ENCODE peak calls at places on chromosome 18, in four cellular contexts. L is globus pallidus, U is NCI-H774, M is AG04449. R is an unnamed sample.

GRCh38 chr18:7735194-7735593 is 168.1 kb downstream of the PTPRM start:
- DNase-seq in M (no peak), L (no peak), U (no peak), R (no peak)

GRCh38 chr18:68764016-68764415 is 33.9 kb upstream of the CCDC102B start:
- DNase-seq in L (no peak), U (no peak), M (no peak), R (no peak)

GRCh38 chr18:53790817-53791216 is 433.7 kb downstream of the MBD2 start:
- DNase-seq in M (peak; percentile 23), U (no peak), L (no peak), R (no peak)

GRCh38 chr18:31218671-31219383 is 56.2 kb upstream of the DSC1 start:
- DNase-seq in M (no peak), L (no peak), U (no peak), R (no peak)

GRCh38 chr18:46220116-46220515 is 115.9 kb downstream of the HAUS1 start:
- DNase-seq in U (no peak), L (no peak), M (peak; percentile 55), R (no peak)

GRCh38 chr18:33560686-33561370 is 17.2 kb upstream of the ASXL3 start:
- DNase-seq in M (no peak), L (no peak), U (no peak), R (no peak)

GRCh38 chr18:65567372-65567771 is 183.4 kb upstream of the CDH7 start:
- DNase-seq in U (no peak), L (no peak), M (no peak), R (no peak)

GRCh38 chr18:13720123-13720522 is 6.2 kb downstream of the FAM210A start:
- DNase-seq in U (no peak), L (no peak), M (no peak), R (no peak)

GRCh38 chr18:70205421-70206397 is at the start of gene RTTN:
- DNase-seq in L (peak; percentile 94), U (peak; percentile 92), M (peak; percentile 76), R (no peak)

R was measured in vagina.